ENCODE peak calls at places on chromosome 11, in six cellular contexts. I, Z, N, D, S and M are unnamed samples.

GRCh38 chr11:36077886-36078685 is 134.2 kb downstream of the LDLRAD3 start:
- DNase-seq in I (peak; percentile 82), Z (no peak), N (no peak), D (no peak), S (no peak), M (no peak)

GRCh38 chr11:41978951-41979350 is 519.5 kb upstream of the LRRC4C start:
- DNase-seq in I (no peak), Z (no peak), N (no peak), D (no peak), S (no peak), M (no peak)

GRCh38 chr11:74318241-74318932 is 6.9 kb upstream of the P4HA3 start:
- DNase-seq in I (peak; percentile 17), Z (peak; percentile 65), N (no peak), D (no peak), S (no peak), M (no peak)

GRCh38 chr11:40602866-40603578 is 856.4 kb downstream of the LRRC4C start:
- DNase-seq in I (no peak), Z (no peak), N (no peak), D (no peak), S (no peak), M (no peak)

GRCh38 chr11:65320386-65321075 is 5.9 kb downstream of the CDC42EP2 start:
- DNase-seq in I (no peak), Z (no peak), N (no peak), D (no peak), S (no peak), M (no peak)

GRCh38 chr11:115682101-115682500 is 177.9 kb upstream of the CADM1 start:
- DNase-seq in I (no peak), Z (peak; percentile 78), N (no peak), D (no peak), S (no peak), M (peak; percentile 83)

GRCh38 chr11:4181780-4182721 is 87.5 kb downstream of the RRM1 start:
- DNase-seq in I (peak; percentile 56), Z (peak; percentile 49), N (peak; percentile 84), D (peak; percentile 75), S (peak; percentile 26), M (peak; percentile 71)

GRCh38 chr11:103844327-103845215 is 191.9 kb upstream of the DDI1 start:
- DNase-seq in I (no peak), Z (no peak), N (no peak), D (no peak), S (no peak), M (no peak)

GRCh38 chr11:1652778-1653540 is 23.4 kb downstream of the KRTAP5-5 start:
- DNase-seq in I (peak; percentile 59), Z (peak; percentile 29), N (peak; percentile 76), D (peak; percentile 95), S (peak; percentile 78), M (peak; percentile 53)

DNA sequence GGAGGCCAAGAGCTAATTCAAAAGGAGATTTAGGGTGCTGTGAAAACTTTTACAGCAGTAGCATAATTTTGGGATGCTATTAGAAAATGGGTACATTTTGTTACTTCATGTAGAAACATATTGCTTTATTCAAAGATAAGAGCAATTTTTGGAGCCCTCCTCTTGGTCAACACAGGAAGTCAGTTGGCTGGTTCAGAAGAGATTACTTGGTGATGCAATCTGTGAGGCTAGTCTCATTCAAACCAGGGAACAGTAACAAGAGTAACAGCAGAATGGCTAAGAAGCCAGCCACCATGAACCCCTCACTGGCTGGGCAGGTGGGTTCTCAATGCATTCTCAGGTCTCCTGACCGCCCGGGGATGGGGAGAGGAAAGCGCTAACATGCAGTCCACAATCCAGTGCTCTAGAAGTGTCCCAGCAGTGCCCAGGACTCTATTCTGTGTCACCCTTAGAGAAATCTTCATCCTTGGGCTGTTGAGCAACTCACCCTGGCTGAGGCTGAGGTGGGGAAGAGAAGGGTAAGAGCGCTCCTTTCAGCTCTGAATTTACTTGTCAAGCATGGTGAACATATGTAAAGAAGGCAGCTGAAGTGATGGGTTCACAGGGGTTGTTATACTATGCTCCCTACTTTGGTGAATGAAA is 262.2 kb upstream of the UBASH3B start:
- DNase-seq in I (no peak), Z (no peak), N (no peak), D (no peak), S (no peak), M (no peak)
- H3K14ac ChIP-seq in I (no peak overlapping the region), Z (no peak overlapping the region), N (no peak overlapping the region), D (no peak overlapping the region), S (no peak overlapping the region), M (no peak overlapping the region)

GRCh38 chr11:67278939-67279588 is 10.0 kb upstream of the ANKRD13D start:
- DNase-seq in I (no peak), Z (no peak), N (no peak), D (no peak), S (no peak), M (no peak)

GRCh38 chr11:67277231-67277961 is 11.1 kb downstream of the GRK2 start:
- DNase-seq in I (peak; percentile 68), Z (peak; percentile 64), N (peak; percentile 88), D (peak; percentile 82), S (no peak), M (peak; percentile 33)

GRCh38 chr11:67279589-67280340 is 9.3 kb upstream of the ANKRD13D start:
- DNase-seq in I (no peak), Z (no peak), N (no peak), D (no peak), S (no peak), M (no peak)

GRCh38 chr11:67276821-67277230 is 10.6 kb downstream of the GRK2 start:
- DNase-seq in I (no peak), Z (peak; percentile 45), N (peak; percentile 71), D (no peak), S (no peak), M (no peak)

DNA sequence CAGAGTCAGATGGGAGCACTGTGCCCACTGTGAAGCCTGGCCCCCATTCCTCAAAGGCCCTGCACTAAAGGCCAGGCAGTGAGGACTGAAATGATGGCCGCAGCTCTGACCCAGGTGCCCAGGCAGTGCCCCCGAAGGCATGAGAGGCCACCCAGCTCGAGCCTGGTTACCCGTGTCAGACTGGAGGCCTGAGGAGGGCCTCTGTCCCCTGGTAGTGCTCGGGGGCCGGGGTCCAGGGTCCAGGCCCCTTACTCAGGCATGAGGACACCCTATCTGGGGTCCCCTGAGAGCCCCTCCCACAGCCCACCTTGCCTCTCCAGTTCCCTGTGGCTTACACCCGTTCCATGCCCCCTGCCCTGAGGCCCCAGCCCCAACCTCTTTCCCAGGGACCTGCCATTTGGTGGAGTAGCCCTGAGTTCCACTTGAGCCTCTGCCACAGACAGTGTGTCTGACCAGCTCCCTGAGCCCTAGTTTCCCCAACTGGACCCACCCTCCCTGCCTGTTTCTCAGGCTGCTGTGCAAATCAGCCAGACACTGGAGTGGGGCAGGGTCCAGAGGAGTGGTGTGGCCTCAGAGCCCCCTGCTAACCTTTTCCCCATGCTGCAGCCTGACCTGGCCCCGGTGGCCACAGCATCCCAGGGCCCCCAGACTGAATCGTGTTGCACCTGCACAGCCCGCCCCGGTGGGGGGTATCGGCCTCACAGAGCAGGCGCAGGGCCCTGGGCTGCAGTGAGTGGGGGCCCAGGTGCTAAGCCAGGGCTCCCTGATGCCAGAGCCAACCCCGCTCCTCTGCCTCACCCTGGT is 10.8 kb upstream of the ANKRD13D start:
- DNase-seq in I (no peak), Z (no peak), N (no peak), D (no peak), S (no peak), M (no peak)
- H2AK5ac ChIP-seq in I (peak overlapping the region; percentile 50), Z (peak overlapping the region; percentile 97), N (no peak overlapping the region), D (peak overlapping the region; percentile 26), S (peak overlapping the region; percentile 85), M (no peak overlapping the region)

DNA sequence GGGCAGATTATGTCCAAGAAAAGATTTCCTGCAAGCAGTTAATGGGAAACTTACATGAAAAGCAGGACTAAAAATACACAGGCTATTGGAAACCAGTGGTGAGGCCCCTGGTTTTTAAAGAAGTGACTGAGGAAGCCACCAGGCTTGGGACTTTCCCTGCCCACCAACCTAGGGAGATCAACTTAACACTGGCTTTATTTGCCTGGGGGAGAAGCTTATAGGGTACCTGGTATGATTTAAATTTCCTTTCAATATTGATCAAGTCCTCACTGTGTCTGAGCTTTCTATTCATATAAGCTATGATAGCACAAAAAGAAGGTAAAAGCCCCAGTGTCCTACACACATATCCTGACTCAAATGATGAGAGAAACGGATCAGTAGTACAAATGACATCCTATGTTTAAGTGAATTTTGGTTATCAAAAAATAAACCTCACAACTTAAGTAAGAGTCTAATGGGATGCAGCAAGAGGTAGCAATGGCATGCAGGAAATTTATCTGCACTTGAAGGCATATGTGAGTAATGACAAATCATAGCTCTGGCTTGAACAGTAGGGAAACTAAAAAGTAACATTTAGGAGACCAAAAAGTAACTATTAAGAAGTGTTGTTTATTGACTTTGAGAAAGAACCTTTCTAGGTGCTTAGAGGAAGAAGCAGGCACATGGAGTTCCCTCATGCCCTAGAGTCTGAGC is 85.3 kb downstream of the GAB2 start:
- DNase-seq in I (no peak), Z (peak; percentile 21), N (no peak), D (no peak), S (no peak), M (no peak)
- H2AFZ ChIP-seq in I (no peak overlapping the region), Z (no peak overlapping the region), N (no peak overlapping the region), D (no peak overlapping the region), S (no peak overlapping the region), M (no peak overlapping the region)

GRCh38 chr11:57618438-57618837 is 21.0 kb downstream of the SERPING1 start:
- DNase-seq in I (no peak), Z (no peak), N (no peak), D (no peak), S (no peak), M (no peak)

GRCh38 chr11:57626895-57627294 is 22.8 kb downstream of the YPEL4 start:
- DNase-seq in I (no peak), Z (no peak), N (no peak), D (no peak), S (no peak), M (no peak)

GRCh38 chr11:57624864-57625263 is 24.8 kb downstream of the YPEL4 start:
- DNase-seq in I (no peak), Z (no peak), N (no peak), D (no peak), S (no peak), M (no peak)

GRCh38 chr11:57619331-57619730 is 21.8 kb downstream of the SERPING1 start:
- DNase-seq in I (no peak), Z (no peak), N (no peak), D (no peak), S (no peak), M (no peak)

DNA sequence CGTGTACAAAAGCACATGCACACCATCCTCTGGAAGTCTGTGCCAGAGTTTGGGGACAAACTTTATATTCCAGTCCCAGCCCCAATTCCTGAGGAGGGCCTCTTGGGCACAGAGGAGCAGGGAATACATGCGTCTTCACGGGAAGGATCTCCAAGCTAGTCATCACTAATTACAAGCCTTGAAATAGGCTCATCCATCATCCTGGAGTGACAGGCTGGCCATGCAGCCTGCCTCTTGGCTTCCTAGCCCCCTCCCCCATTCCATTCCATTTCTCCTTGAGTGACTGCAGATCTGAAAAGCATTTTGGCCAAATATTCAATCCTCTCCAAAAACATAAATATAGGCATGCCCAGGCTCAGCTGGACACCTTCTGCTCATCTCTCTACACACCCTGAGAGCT is 24.8 kb downstream of the SERPING1 start:
- DNase-seq in I (no peak), Z (no peak), N (no peak), D (no peak), S (no peak), M (no peak)
- H3K14ac ChIP-seq in I (no peak overlapping the region), Z (no peak overlapping the region), N (no peak overlapping the region), D (no peak overlapping the region), S (no peak overlapping the region), M (no peak overlapping the region)

GRCh38 chr11:79086056-79086455 is 354.8 kb downstream of the TENM4 start:
- DNase-seq in I (no peak), Z (no peak), N (no peak), D (no peak), S (no peak), M (no peak)
- H2AK5ac ChIP-seq in I (peak overlapping the region; percentile 97), Z (peak overlapping the region; percentile 59), N (no peak overlapping the region), D (no peak overlapping the region), S (no peak overlapping the region), M (peak overlapping the region; percentile 78)